ENCODE peak calls at places on chromosomes 2 and 18, in nine cellular contexts. F is hepatocyte, O is OCI-LY7, B is SK-N-SH, Q is GM23248, A is MM.1S, C is PC-3, M is HCT116, J is GM23338. N is an unnamed sample.

GRCh38 chr18:23627325-23627724 is 35.4 kb downstream of the ANKRD29 start:
- DNase-seq in O (no peak), J (no peak), Q (peak), A (no peak), F (peak), M (peak), B (no peak), C (peak), N (no peak)

GRCh38 chr2:1509271-1509995 is 96.2 kb downstream of the TPO start:
- DNase-seq in C (no peak), M (no peak), J (no peak), Q (no peak), B (no peak), F (no peak), O (no peak), A (no peak), N (no peak)

GRCh38 chr2:136008205-136008865 is 22.9 kb upstream of the DARS1 start:
- DNase-seq in C (no peak), F (no peak), J (no peak), M (no peak), B (no peak), O (no peak), A (no peak), Q (no peak), N (no peak)

GRCh38 chr2:162037028-162037795 is 36.8 kb downstream of the DPP4 start:
- DNase-seq in B (no peak), J (peak), F (no peak), O (no peak), C (no peak), M (no peak), Q (peak), A (no peak), N (peak)

GRCh38 chr2:183207110-183207509 is 82.9 kb downstream of the NUP35 start:
- DNase-seq in A (no peak), C (no peak), O (no peak), J (peak), M (peak), B (no peak), F (no peak), Q (peak), N (peak)

GRCh38 chr18:74804677-74805076 is 207.0 kb downstream of the ZNF407 start:
- DNase-seq in B (peak), F (no peak), J (peak), O (peak), Q (no peak), C (no peak), M (no peak), A (peak), N (no peak)

GRCh38 chr18:60404686-60405085 is 32.1 kb upstream of the MC4R start:
- DNase-seq in B (no peak), M (no peak), Q (no peak), O (no peak), J (no peak), A (peak), F (no peak), C (no peak), N (no peak)

GRCh38 chr2:41828052-41828643 is 219.7 kb upstream of the PKDCC start:
- DNase-seq in M (no peak), A (no peak), Q (no peak), O (no peak), C (no peak), J (no peak), F (no peak), B (no peak), N (no peak)

GRCh38 chr2:181431674-181432073 is 25.5 kb upstream of the ITGA4 start:
- DNase-seq in Q (no peak), B (no peak), O (no peak), M (no peak), J (no peak), F (no peak), A (no peak), C (no peak), N (no peak)

GRCh38 chr2:178125862-178126261 is 13.6 kb downstream of the RBM45 start:
- DNase-seq in J (peak), B (no peak), Q (no peak), F (no peak), C (no peak), O (no peak), A (no peak), M (no peak), N (no peak)

GRCh38 chr2:191604154-191604553 is 73.8 kb upstream of the NABP1 start:
- DNase-seq in B (no peak), F (no peak), C (no peak), M (no peak), Q (no peak), O (no peak), J (no peak), A (no peak), N (no peak)

GRCh38 chr2:63872571-63873328 is 31.1 kb downstream of the UGP2 start:
- DNase-seq in F (no peak), A (no peak), O (no peak), M (no peak), J (no peak), B (no peak), C (no peak), Q (peak), N (no peak)

GRCh38 chr2:190794466-190795184 is 86.0 kb upstream of the GLS start:
- DNase-seq in J (no peak), B (no peak), F (no peak), A (no peak), M (no peak), O (no peak), Q (peak), C (no peak), N (no peak)

GRCh38 chr2:31078579-31079105 is 59.6 kb downstream of the GALNT14 start:
- DNase-seq in B (no peak), Q (peak), A (no peak), F (no peak), M (no peak), J (no peak), C (no peak), O (no peak), N (no peak)

GRCh38 chr2:2775018-2775417 is 443.9 kb upstream of the MYT1L start:
- DNase-seq in M (no peak), B (no peak), O (no peak), F (no peak), A (no peak), Q (no peak), C (no peak), J (no peak), N (no peak)

GRCh38 chr2:204920776-204921175 is 375.5 kb downstream of the PARD3B start:
- DNase-seq in F (no peak), Q (no peak), M (no peak), J (no peak), O (no peak), A (no peak), B (peak), C (no peak), N (no peak)

GRCh38 chr2:621303-622099 is 55.7 kb downstream of the TMEM18 start:
- DNase-seq in O (no peak), B (no peak), J (no peak), Q (no peak), F (no peak), A (no peak), C (no peak), M (no peak), N (no peak)

GRCh38 chr18:22412502-22412901 is 5.2 kb downstream of the CTAGE1 start:
- DNase-seq in F (no peak), B (no peak), J (no peak), A (no peak), M (no peak), C (no peak), Q (peak), O (no peak), N (no peak)

GRCh38 chr2:74865770-74866674 is 32.1 kb downstream of the HK2 start:
- DNase-seq in M (peak), B (no peak), J (no peak), O (no peak), F (no peak), Q (no peak), A (no peak), C (peak), N (no peak)

GRCh38 chr2:189481071-189481470 is 39.8 kb downstream of the WDR75 start:
- DNase-seq in B (no peak), O (no peak), F (no peak), M (no peak), C (peak), J (no peak), Q (no peak), A (no peak), N (no peak)

GRCh38 chr2:189485146-189485545 is 43.9 kb downstream of the WDR75 start:
- DNase-seq in B (no peak), A (no peak), J (no peak), Q (no peak), M (no peak), C (no peak), O (no peak), F (no peak), N (no peak)

GRCh38 chr2:189483571-189484415 is 42.5 kb downstream of the WDR75 start:
- DNase-seq in Q (no peak), F (peak), O (no peak), J (no peak), M (no peak), B (peak), A (no peak), C (no peak), N (no peak)

GRCh38 chr2:189487283-189488280 is 46.3 kb downstream of the WDR75 start:
- DNase-seq in F (no peak), O (no peak), A (no peak), B (no peak), C (peak), M (no peak), Q (no peak), J (no peak), N (no peak)

DNA sequence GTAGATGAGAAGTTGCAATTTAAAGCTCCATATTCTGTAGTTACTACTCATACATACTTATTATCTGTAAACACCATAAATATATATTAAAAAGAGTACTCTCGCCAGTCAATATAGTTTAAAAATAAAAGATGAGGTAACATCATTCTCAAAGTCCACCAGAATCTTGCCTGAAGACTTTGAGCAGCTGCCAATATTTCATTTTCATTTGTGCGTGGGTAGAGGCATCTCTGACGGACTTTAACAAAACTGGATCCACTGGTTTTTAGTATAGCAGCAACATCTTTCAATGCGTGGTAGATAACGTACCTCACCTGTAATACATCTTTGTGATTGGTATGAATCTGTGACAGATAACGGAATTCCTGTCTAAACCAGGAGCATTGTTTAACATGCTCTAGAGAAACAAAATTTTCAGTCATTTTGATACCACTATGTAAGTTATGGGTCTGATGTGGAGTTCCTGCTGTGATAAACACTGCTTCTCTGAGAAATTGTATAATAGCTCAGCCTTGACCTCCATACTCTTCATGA is 45.0 kb downstream of the WDR75 start:
- DNase-seq in M (no peak), B (no peak), C (peak), O (no peak), A (no peak), J (no peak), F (no peak), Q (no peak), N (no peak)
- H3K27ac ChIP-seq in M (no peak), B (no peak), C (no peak), O (no peak), A (no peak), J (no peak), F (no peak), Q (no peak), N (no peak)

GRCh38 chr2:166520604-166521003 is 26.6 kb upstream of the SCN7A start:
- DNase-seq in Q (no peak), M (no peak), J (no peak), B (no peak), C (no peak), F (no peak), A (no peak), O (no peak), N (no peak)

GRCh38 chr2:166516712-166517303 is 22.8 kb upstream of the SCN7A start:
- DNase-seq in C (peak), F (peak), A (peak), M (no peak), B (peak), O (peak), Q (peak), J (peak), N (peak)

GRCh38 chr2:166519391-166519962 is 25.4 kb upstream of the SCN7A start:
- DNase-seq in B (no peak), O (no peak), Q (no peak), J (peak), C (no peak), A (no peak), M (no peak), F (no peak), N (peak)

GRCh38 chr2:166517533-166517932 is 23.5 kb upstream of the SCN7A start:
- DNase-seq in O (no peak), Q (no peak), J (no peak), B (no peak), M (no peak), F (no peak), C (no peak), A (no peak), N (no peak)

GRCh38 chr2:166518634-166519390 is 24.8 kb upstream of the SCN7A start:
- DNase-seq in Q (no peak), A (no peak), O (no peak), F (no peak), M (no peak), J (no peak), C (no peak), B (no peak), N (no peak)
- H3K4me3 ChIP-seq in Q (no peak), A (no peak), O (no peak), F (no peak), M (no peak), J (no peak), C (no peak), B (no peak), N (no peak)

GRCh38 chr2:150120271-150120950 is 367.1 kb downstream of the RND3 start:
- DNase-seq in Q (no peak), J (peak), A (no peak), C (no peak), B (no peak), O (no peak), F (no peak), M (no peak), N (peak)
- TF ChIP-seq EZH2phosphoT487 in Q (no peak), J (no peak), A (no peak), C (no peak), B (no peak), O (no peak), F (no peak), M (no peak), N (no peak)

GRCh38 chr18:63132819-63133200 is 186.8 kb downstream of the BCL2 start:
- DNase-seq in M (no peak), C (peak), J (no peak), Q (no peak), F (peak), O (no peak), B (no peak), A (no peak), N (no peak)

GRCh38 chr18:63130176-63130575 is 189.4 kb downstream of the BCL2 start:
- DNase-seq in A (no peak), J (no peak), M (no peak), B (no peak), C (no peak), O (no peak), F (no peak), Q (no peak), N (no peak)

GRCh38 chr18:63128242-63128967 is 191.2 kb downstream of the BCL2 start:
- DNase-seq in B (no peak), Q (no peak), J (no peak), C (no peak), A (no peak), M (no peak), F (no peak), O (no peak), N (no peak)

GRCh38 chr18:63131944-63132818 is 187.4 kb downstream of the BCL2 start:
- DNase-seq in C (no peak), Q (no peak), A (no peak), M (no peak), J (no peak), O (no peak), F (no peak), B (no peak), N (no peak)

DNA sequence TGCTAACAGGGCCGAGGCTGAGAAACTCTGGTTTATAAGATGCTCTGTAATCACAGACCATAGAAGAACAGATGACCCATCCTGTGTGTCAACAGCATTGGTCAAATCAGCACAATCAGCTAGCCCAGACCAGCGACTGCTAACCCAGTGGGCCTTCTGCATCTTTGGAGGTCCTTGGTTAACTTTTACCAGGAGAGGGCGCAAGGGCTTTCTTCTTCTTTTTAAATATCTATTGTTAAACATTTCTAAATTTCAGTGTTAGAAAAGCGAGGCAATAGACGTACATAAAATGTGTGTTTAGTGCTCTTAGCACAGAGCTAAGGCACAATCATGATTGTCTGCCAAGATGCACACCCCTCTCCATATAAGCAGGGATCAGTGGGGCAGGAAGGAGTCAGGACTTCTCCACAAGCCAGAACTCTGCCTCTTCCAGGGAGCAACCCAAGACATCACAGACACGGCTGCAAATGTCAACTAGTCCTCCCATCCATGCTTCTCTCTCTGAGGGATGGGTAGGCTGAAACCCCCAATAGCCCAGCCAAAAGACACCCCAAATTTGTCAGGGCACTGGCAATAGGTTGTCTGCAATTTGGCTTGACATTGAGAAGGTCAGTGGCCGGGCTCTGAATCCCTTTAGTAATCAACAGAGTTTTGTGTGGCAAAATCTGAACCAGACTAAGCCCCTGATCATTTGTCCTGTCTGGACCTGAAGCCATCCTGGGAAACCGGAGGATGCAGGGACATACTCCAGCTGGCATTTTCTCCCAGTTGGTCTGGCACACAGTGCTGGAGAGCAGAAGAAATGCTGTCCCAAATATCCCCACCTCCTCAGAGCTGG is 188.2 kb downstream of the BCL2 start:
- DNase-seq in B (peak), F (peak), J (peak), M (no peak), Q (peak), O (peak), A (peak), C (peak), N (peak)
- H3K27ac ChIP-seq in B (no peak), F (peak), J (no peak), M (no peak), Q (no peak), O (no peak), A (peak), C (no peak), N (no peak)

GRCh38 chr2:238290715-238291549 is 2.5 kb upstream of the PER2 start:
- DNase-seq in J (no peak), M (no peak), Q (no peak), B (no peak), A (no peak), C (no peak), F (no peak), O (no peak), N (no peak)

GRCh38 chr2:238287702-238288649 is at the start of gene PER2:
- DNase-seq in A (peak), C (peak), M (peak), Q (peak), F (peak), O (peak), B (peak), J (peak), N (peak)

GRCh38 chr2:238290079-238290478 is 1.7 kb upstream of the PER2 start:
- DNase-seq in F (peak), M (peak), A (no peak), B (no peak), C (peak), O (peak), J (peak), Q (no peak), N (peak)

GRCh38 chr2:238288650-238289573 is 502 bp upstream of the PER2 start:
- DNase-seq in B (peak), F (peak), M (peak), Q (peak), J (peak), A (peak), C (peak), O (peak), N (peak)

GRCh38 chr2:238289574-238289973 is 1.2 kb upstream of the PER2 start:
- DNase-seq in J (no peak), F (no peak), B (no peak), O (peak), C (no peak), A (no peak), Q (no peak), M (no peak), N (peak)
- H3K4me3 ChIP-seq in J (peak), F (peak), B (peak), O (peak), C (peak), A (peak), Q (peak), M (peak), N (peak)

DNA sequence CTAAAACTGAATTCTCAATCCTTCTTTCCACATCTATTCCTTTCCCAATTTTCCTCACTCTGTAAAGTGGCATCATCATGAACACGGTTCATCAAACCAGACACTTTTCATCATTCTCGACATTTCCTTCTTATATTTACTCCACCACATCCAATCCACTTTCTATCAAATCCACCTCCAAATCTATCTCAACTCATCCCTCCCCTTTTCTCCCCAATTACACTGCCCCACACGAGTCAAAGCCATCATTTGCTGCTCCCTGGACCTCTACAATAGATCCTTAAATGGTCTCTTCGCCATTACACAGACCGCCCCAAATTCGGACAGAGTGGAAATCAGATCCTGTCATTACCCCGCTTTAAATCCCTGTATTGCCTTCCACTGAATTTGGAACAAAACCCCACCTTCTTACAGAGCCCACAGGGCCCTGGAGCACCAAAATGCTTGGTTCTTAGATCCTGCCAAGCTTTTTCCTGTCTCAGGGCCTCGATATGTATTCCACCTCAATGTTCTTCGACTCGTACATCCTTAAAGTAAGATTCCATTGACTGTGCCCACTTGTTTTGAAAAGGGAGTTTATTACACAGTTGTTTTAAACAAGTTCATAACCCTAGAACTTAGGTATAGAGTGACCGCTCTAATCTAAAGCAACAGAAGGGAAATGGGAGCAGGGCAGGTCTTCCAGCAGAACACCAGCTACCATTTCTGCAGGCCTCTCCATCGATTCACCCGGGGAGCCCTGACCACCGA is 837 bp downstream of the ACAA2 start:
- DNase-seq in C (no peak), A (no peak), B (peak), M (no peak), F (no peak), Q (peak), J (no peak), O (no peak), N (no peak)
- TF ChIP-seq EZH2phosphoT487 in C (no peak), A (no peak), B (no peak), M (no peak), F (no peak), Q (no peak), J (no peak), O (no peak), N (peak)

GRCh38 chr2:207901401-207901800 is 123.9 kb downstream of the PLEKHM3 start:
- DNase-seq in J (no peak), C (no peak), A (no peak), Q (no peak), O (no peak), M (no peak), F (no peak), B (no peak), N (peak)

GRCh38 chr2:207901847-207902246 is 123.5 kb downstream of the PLEKHM3 start:
- DNase-seq in Q (no peak), M (no peak), B (no peak), J (no peak), C (no peak), F (no peak), A (no peak), O (no peak), N (peak)

GRCh38 chr2:207902822-207903221 is 122.5 kb downstream of the PLEKHM3 start:
- DNase-seq in B (no peak), C (no peak), J (no peak), Q (no peak), M (no peak), A (no peak), F (no peak), O (no peak), N (no peak)

GRCh38 chr2:207903236-207903635 is 122.1 kb downstream of the PLEKHM3 start:
- DNase-seq in Q (no peak), O (no peak), M (no peak), B (no peak), A (no peak), F (no peak), C (peak), J (no peak), N (no peak)

GRCh38 chr2:207905546-207905945 is 119.8 kb downstream of the PLEKHM3 start:
- DNase-seq in J (peak), A (no peak), F (no peak), Q (no peak), O (no peak), M (no peak), C (no peak), B (peak), N (peak)
- H3K27ac ChIP-seq in J (peak), A (no peak), F (no peak), Q (no peak), O (no peak), M (no peak), C (no peak), B (no peak), N (peak)

N was measured in neural progenitor cell.